ENCODE peak calls at places on chromosomes 13 and 19, in seven cellular contexts. One of them, this sample, is unnamed.

GRCh38 chr19:2462635-2463421 is 6.1 kb upstream of the LMNB2 start:
- DNase-seq in breast epithelium: peak; percentile 89
- DNase-seq in body of pancreas: peak; percentile 89
- DNase-seq in heart left ventricle: peak; percentile 92
- DNase-seq in IMR-90: peak; percentile 96
- DNase-seq in Panc1: no peak
- DNase-seq in mesendoderm: peak; percentile 100
- DNase-seq in this sample: peak; percentile 96

GRCh38 chr19:16041571-16042386 is 34.5 kb upstream of the TPM4 start:
- DNase-seq in Panc1: peak; percentile 46
- DNase-seq in body of pancreas: peak; percentile 77
- DNase-seq in heart left ventricle: peak; percentile 80
- DNase-seq in breast epithelium: peak; percentile 72
- DNase-seq in IMR-90: peak; percentile 52
- DNase-seq in mesendoderm: peak; percentile 81
- DNase-seq in this sample: peak; percentile 93

GRCh38 chr13:41905600-41906254 is 55.2 kb downstream of the VWA8 start:
- DNase-seq in Panc1: peak; percentile 30
- DNase-seq in mesendoderm: peak; percentile 60
- DNase-seq in heart left ventricle: no peak
- DNase-seq in IMR-90: peak; percentile 48
- DNase-seq in breast epithelium: no peak
- DNase-seq in body of pancreas: no peak
- DNase-seq in this sample: no peak

GRCh38 chr19:58145849-58146248 is 4.7 kb downstream of the ZNF329 start:
- DNase-seq in mesendoderm: no peak
- DNase-seq in IMR-90: no peak
- DNase-seq in body of pancreas: no peak
- DNase-seq in heart left ventricle: no peak
- DNase-seq in breast epithelium: no peak
- DNase-seq in Panc1: no peak
- DNase-seq in this sample: no peak

GRCh38 chr19:35777411-35777841 is 2.1 kb downstream of the ARHGAP33 start:
- DNase-seq in heart left ventricle: no peak
- DNase-seq in body of pancreas: no peak
- DNase-seq in mesendoderm: peak; percentile 83
- DNase-seq in breast epithelium: no peak
- DNase-seq in IMR-90: no peak
- DNase-seq in Panc1: no peak
- DNase-seq in this sample: no peak

GRCh38 chr13:111626371-111627305 is 306.2 kb downstream of the TEX29 start:
- DNase-seq in breast epithelium: no peak
- DNase-seq in mesendoderm: no peak
- DNase-seq in body of pancreas: no peak
- DNase-seq in Panc1: no peak
- DNase-seq in IMR-90: no peak
- DNase-seq in heart left ventricle: peak; percentile 56
- DNase-seq in this sample: peak; percentile 87

GRCh38 chr13:102311433-102311796 is 90.4 kb downstream of the FGF14 start:
- DNase-seq in mesendoderm: no peak
- DNase-seq in Panc1: no peak
- DNase-seq in heart left ventricle: no peak
- DNase-seq in body of pancreas: no peak
- DNase-seq in breast epithelium: no peak
- DNase-seq in IMR-90: no peak
- DNase-seq in this sample: no peak

GRCh38 chr19:22427587-22428298 is 5.6 kb upstream of the ZNF98 start:
- DNase-seq in heart left ventricle: no peak
- DNase-seq in IMR-90: no peak
- DNase-seq in breast epithelium: peak; percentile 79
- DNase-seq in Panc1: no peak
- DNase-seq in body of pancreas: peak; percentile 79
- DNase-seq in mesendoderm: no peak
- DNase-seq in this sample: no peak

GRCh38 chr13:33353210-33353609 is 67.7 kb upstream of the STARD13 start:
- DNase-seq in Panc1: no peak
- DNase-seq in breast epithelium: peak; percentile 48
- DNase-seq in mesendoderm: no peak
- DNase-seq in body of pancreas: peak; percentile 76
- DNase-seq in IMR-90: no peak
- DNase-seq in heart left ventricle: peak; percentile 65
- DNase-seq in this sample: peak; percentile 39

GRCh38 chr19:35843676-35844481 is 8.4 kb downstream of the NPHS1 start:
- DNase-seq in IMR-90: no peak
- DNase-seq in heart left ventricle: no peak
- DNase-seq in Panc1: no peak
- DNase-seq in breast epithelium: no peak
- DNase-seq in mesendoderm: peak; percentile 78
- DNase-seq in body of pancreas: peak; percentile 78
- DNase-seq in this sample: peak; percentile 70

GRCh38 chr13:71210861-71211260 is 656.1 kb downstream of the DACH1 start:
- DNase-seq in heart left ventricle: no peak
- DNase-seq in Panc1: no peak
- DNase-seq in mesendoderm: no peak
- DNase-seq in body of pancreas: no peak
- DNase-seq in IMR-90: no peak
- DNase-seq in breast epithelium: no peak
- DNase-seq in this sample: no peak

GRCh38 chr19:6071103-6071485 is 39.2 kb downstream of the RFX2 start:
- DNase-seq in breast epithelium: peak; percentile 16
- DNase-seq in IMR-90: peak; percentile 78
- DNase-seq in Panc1: no peak
- DNase-seq in body of pancreas: no peak
- DNase-seq in mesendoderm: no peak
- DNase-seq in heart left ventricle: no peak
- DNase-seq in this sample: no peak

GRCh38 chr13:107799001-107799400 is 416.3 kb downstream of the LIG4 start:
- DNase-seq in mesendoderm: peak; percentile 37
- DNase-seq in breast epithelium: no peak
- DNase-seq in heart left ventricle: no peak
- DNase-seq in Panc1: no peak
- DNase-seq in body of pancreas: no peak
- DNase-seq in IMR-90: peak; percentile 41
- DNase-seq in this sample: no peak

GRCh38 chr13:41756198-41756885 is 204.6 kb downstream of the VWA8 start:
- DNase-seq in body of pancreas: no peak
- DNase-seq in IMR-90: no peak
- DNase-seq in breast epithelium: no peak
- DNase-seq in heart left ventricle: no peak
- DNase-seq in mesendoderm: no peak
- DNase-seq in Panc1: no peak
- DNase-seq in this sample: no peak

GRCh38 chr19:17406039-17406886 is 833 bp upstream of the BST2 start:
- DNase-seq in breast epithelium: no peak
- DNase-seq in heart left ventricle: no peak
- DNase-seq in Panc1: no peak
- DNase-seq in IMR-90: no peak
- DNase-seq in body of pancreas: peak; percentile 8
- DNase-seq in mesendoderm: no peak
- DNase-seq in this sample: no peak

GRCh38 chr19:7533925-7534480 is 1.5 kb upstream of the PNPLA6 start:
- DNase-seq in body of pancreas: peak; percentile 91
- DNase-seq in mesendoderm: peak; percentile 93
- DNase-seq in IMR-90: peak; percentile 85
- DNase-seq in breast epithelium: peak; percentile 81
- DNase-seq in Panc1: no peak
- DNase-seq in heart left ventricle: peak; percentile 93
- DNase-seq in this sample: peak; percentile 96

GRCh38 chr13:47211106-47211505 is 314.3 kb upstream of the HTR2A start:
- DNase-seq in heart left ventricle: no peak
- DNase-seq in IMR-90: peak; percentile 40
- DNase-seq in Panc1: peak; percentile 17
- DNase-seq in breast epithelium: no peak
- DNase-seq in body of pancreas: no peak
- DNase-seq in mesendoderm: peak; percentile 98
- DNase-seq in this sample: no peak

GRCh38 chr19:49589391-49589790 is 1.6 kb upstream of the PRR12 start:
- DNase-seq in heart left ventricle: no peak
- DNase-seq in IMR-90: no peak
- DNase-seq in Panc1: no peak
- DNase-seq in body of pancreas: no peak
- DNase-seq in breast epithelium: no peak
- DNase-seq in mesendoderm: no peak
- DNase-seq in this sample: peak; percentile 28

GRCh38 chr13:109145631-109146030 is 516.2 kb downstream of the MYO16 start:
- DNase-seq in Panc1: peak; percentile 46
- DNase-seq in mesendoderm: peak; percentile 65
- DNase-seq in IMR-90: peak; percentile 72
- DNase-seq in heart left ventricle: peak; percentile 49
- DNase-seq in body of pancreas: peak; percentile 57
- DNase-seq in breast epithelium: no peak
- DNase-seq in this sample: peak; percentile 47

DNA sequence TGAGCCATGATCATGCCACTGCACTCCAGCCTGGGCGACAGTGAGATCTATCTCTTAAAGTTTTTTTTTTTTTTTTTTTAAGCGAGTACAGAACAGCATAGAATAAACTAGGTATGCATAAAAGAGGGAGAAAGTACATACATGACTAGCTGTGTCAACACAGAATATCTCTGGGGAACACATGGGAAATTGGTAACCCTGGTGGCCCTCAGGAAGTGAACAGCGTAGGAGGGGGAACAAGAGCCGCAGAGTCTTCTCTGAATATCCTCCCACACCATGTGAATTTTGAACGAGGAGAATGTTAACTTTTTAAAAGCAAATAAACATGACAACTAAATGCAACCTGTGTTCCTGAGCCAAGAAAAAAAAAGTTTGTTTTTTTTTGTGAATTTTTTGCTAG is 15.2 kb downstream of the PHLDB3 start:
- DNase-seq in body of pancreas: no peak
- DNase-seq in mesendoderm: no peak
- DNase-seq in IMR-90: no peak
- DNase-seq in heart left ventricle: no peak
- DNase-seq in Panc1: no peak
- DNase-seq in breast epithelium: no peak
- DNase-seq in this sample: no peak
- H3K27ac ChIP-seq in body of pancreas: no peak overlapping the region
- H3K27ac ChIP-seq in mesendoderm: no peak overlapping the region
- H3K27ac ChIP-seq in IMR-90: no peak overlapping the region
- H3K27ac ChIP-seq in heart left ventricle: no peak overlapping the region
- H3K27ac ChIP-seq in Panc1: no peak overlapping the region
- H3K27ac ChIP-seq in breast epithelium: no peak overlapping the region
- H3K27ac ChIP-seq in this sample: no peak overlapping the region

DNA sequence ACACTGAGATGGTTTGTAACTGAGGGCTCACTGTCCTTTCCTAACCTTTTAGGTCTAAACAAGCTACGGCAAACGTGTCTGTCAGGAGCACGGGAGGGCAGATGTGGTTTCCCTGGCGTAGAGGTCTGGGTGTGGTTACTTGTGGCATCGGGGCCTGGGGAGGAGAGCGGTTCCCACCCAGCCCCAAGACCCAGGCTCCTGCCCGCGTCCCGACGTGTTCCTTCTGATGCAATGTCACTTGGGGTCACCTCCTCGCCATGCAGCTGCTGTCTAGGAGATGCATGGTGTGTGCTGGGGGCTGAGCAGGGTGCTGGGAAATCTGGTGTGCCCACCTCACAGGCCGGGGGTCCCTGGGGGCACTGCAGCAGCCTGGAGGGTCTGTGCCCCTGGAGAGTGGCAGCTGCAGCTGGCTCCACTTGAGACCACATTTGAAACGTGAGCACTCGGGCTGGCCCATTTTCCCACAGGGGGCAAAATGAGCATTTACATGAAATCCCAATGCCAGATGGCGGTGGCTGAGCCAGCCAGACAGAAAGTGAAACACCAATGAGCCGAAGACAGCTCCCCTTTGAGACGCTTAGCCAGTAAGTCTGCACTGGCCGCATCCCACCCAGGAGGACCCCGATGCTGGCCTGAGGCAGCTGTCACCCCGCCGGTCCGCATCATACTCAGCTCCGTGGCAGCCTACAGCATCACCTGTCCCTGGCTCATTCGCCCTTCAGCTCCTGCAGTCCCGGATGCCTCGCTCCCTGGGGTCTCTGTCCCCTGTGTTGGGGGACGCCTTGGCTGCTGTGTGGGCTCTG is 22.3 kb upstream of the MYDGF start:
- DNase-seq in IMR-90: no peak
- DNase-seq in breast epithelium: no peak
- DNase-seq in mesendoderm: no peak
- DNase-seq in Panc1: no peak
- DNase-seq in heart left ventricle: no peak
- DNase-seq in body of pancreas: no peak
- DNase-seq in this sample: no peak
- H3K4me1 ChIP-seq in IMR-90: peaks cover 13% of the 10 kb centered on the region
- H3K4me1 ChIP-seq in breast epithelium: peaks cover 13% of the 10 kb centered on the region
- H3K4me1 ChIP-seq in mesendoderm: no peaks in the 10 kb centered on the region
- H3K4me1 ChIP-seq in Panc1: peaks cover 3% of the 10 kb centered on the region
- H3K4me1 ChIP-seq in heart left ventricle: no peaks in the 10 kb centered on the region
- H3K4me1 ChIP-seq in body of pancreas: no peaks in the 10 kb centered on the region
- H3K4me1 ChIP-seq in this sample: no peaks in the 10 kb centered on the region

GRCh38 chr19:51993422-51993821 is 6.8 kb upstream of the ZNF350 start:
- DNase-seq in IMR-90: no peak
- DNase-seq in mesendoderm: no peak
- DNase-seq in breast epithelium: no peak
- DNase-seq in heart left ventricle: no peak
- DNase-seq in Panc1: no peak
- DNase-seq in body of pancreas: no peak
- DNase-seq in this sample: no peak

DNA sequence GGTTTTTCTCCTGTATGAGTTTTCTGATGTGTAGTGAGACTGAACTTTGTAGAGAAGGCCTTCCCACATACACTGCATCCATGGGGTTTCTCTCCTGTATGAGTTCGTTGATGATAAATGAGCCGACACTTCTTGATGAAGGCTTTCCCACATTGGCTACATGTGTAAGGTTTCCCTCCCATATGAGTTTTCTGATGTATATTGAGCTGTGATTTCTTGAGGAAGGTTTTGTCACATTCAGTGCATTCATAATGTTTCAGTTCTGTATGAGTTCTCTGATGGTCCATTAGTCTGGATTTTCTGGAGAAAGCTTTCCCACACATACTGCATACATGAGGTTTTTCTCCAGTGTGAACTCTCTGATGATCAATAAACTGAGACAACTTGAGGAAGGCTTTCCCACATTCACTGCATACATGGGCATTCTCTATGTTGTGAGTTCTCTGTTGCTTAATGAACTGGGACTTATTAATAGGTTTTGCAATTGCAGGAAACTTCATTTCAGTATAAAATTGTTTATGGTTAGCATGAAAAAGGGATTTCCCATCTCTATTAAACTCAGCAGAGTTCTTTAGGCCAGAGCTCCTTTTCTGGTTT is 7.5 kb upstream of the ZNF350 start:
- DNase-seq in mesendoderm: peak; percentile 17
- DNase-seq in breast epithelium: no peak
- DNase-seq in heart left ventricle: no peak
- DNase-seq in IMR-90: no peak
- DNase-seq in Panc1: no peak
- DNase-seq in body of pancreas: no peak
- DNase-seq in this sample: no peak
- H3K4me3 ChIP-seq in mesendoderm: peak overlapping the region; percentile 5
- H3K4me3 ChIP-seq in breast epithelium: no peak overlapping the region
- H3K4me3 ChIP-seq in heart left ventricle: no peak overlapping the region
- H3K4me3 ChIP-seq in IMR-90: no peak overlapping the region
- H3K4me3 ChIP-seq in Panc1: no peak overlapping the region
- H3K4me3 ChIP-seq in body of pancreas: no peak overlapping the region
- H3K4me3 ChIP-seq in this sample: peak overlapping the region; percentile 22

DNA sequence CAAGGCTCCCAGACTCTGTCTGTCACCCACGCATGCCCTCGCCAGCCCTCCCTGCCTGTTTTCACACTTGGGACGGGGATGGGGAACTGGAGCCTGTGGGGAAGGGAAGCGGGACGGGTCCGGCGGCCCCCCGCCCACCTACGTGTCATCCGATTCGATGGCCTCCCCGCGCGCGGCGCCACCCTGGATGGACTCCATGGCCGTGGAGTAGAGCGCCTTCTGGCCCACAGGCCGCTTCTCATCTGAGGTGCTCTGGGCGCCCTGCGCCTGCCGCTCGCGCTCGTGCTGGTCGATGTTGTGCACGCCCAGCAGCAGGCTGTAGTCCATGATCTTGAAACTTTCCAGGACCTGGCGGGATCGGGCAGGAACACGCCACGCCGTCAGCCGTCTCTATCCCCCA is 25.1 kb upstream of the CACTIN start:
- DNase-seq in breast epithelium: no peak
- DNase-seq in heart left ventricle: no peak
- DNase-seq in body of pancreas: no peak
- DNase-seq in mesendoderm: no peak
- DNase-seq in Panc1: no peak
- DNase-seq in IMR-90: no peak
- DNase-seq in this sample: no peak
- H3K27ac ChIP-seq in breast epithelium: no peak overlapping the region
- H3K27ac ChIP-seq in heart left ventricle: no peak overlapping the region
- H3K27ac ChIP-seq in body of pancreas: no peak overlapping the region
- H3K27ac ChIP-seq in mesendoderm: no peak overlapping the region
- H3K27ac ChIP-seq in Panc1: no peak overlapping the region
- H3K27ac ChIP-seq in IMR-90: no peak overlapping the region
- H3K27ac ChIP-seq in this sample: no peak overlapping the region

This sample was measured in right cardiac atrium.